ENCODE peak calls at places on chromosomes 13 and 19, in nine cellular contexts. One of them, this sample, is unnamed.
A peak's percentile ranks its signal among the peaks of the same experiment; 100 is the strongest.

GRCh38 chr13:27622102-27622820 is 569 bp downstream of the POLR1D start:
- DNase-seq in HL-60: peak; percentile 9
- DNase-seq in tibial artery: no peak
- DNase-seq in thoracic aorta: no peak
- DNase-seq in GM23338: no peak
- DNase-seq in pancreas: no peak
- DNase-seq in PC-9: no peak
- DNase-seq in ascending aorta: no peak
- DNase-seq in fibroblast of the aortic adventitia: peak; percentile 27
- DNase-seq in this sample: no peak

GRCh38 chr13:80337011-80337688 is 3.8 kb downstream of the SPRY2 start:
- DNase-seq in HL-60: no peak
- DNase-seq in tibial artery: no peak
- DNase-seq in thoracic aorta: no peak
- DNase-seq in GM23338: no peak
- DNase-seq in pancreas: no peak
- DNase-seq in PC-9: no peak
- DNase-seq in ascending aorta: no peak
- DNase-seq in fibroblast of the aortic adventitia: peak; percentile 48
- DNase-seq in this sample: no peak

GRCh38 chr19:31610036-31610435 is 260.8 kb upstream of the TSHZ3 start:
- DNase-seq in HL-60: no peak
- DNase-seq in tibial artery: no peak
- DNase-seq in thoracic aorta: no peak
- DNase-seq in GM23338: no peak
- DNase-seq in pancreas: no peak
- DNase-seq in PC-9: no peak
- DNase-seq in ascending aorta: no peak
- DNase-seq in fibroblast of the aortic adventitia: no peak
- DNase-seq in this sample: no peak

GRCh38 chr19:12092065-12092867 is 27.7 kb downstream of the ZNF844 start:
- DNase-seq in HL-60: peak; percentile 94
- DNase-seq in tibial artery: peak; percentile 85
- DNase-seq in thoracic aorta: peak; percentile 49
- DNase-seq in GM23338: peak; percentile 97
- DNase-seq in pancreas: peak; percentile 79
- DNase-seq in PC-9: no peak
- DNase-seq in ascending aorta: peak; percentile 59
- DNase-seq in fibroblast of the aortic adventitia: peak; percentile 79
- DNase-seq in this sample: peak; percentile 37

GRCh38 chr13:78437781-78438180 is 165.6 kb downstream of the POU4F1 start:
- DNase-seq in HL-60: no peak
- DNase-seq in tibial artery: no peak
- DNase-seq in thoracic aorta: no peak
- DNase-seq in GM23338: no peak
- DNase-seq in pancreas: no peak
- DNase-seq in PC-9: no peak
- DNase-seq in ascending aorta: no peak
- DNase-seq in fibroblast of the aortic adventitia: no peak
- DNase-seq in this sample: no peak

GRCh38 chr13:80141114-80141849 is 199.6 kb downstream of the SPRY2 start:
- DNase-seq in HL-60: no peak
- DNase-seq in tibial artery: peak; percentile 34
- DNase-seq in thoracic aorta: peak; percentile 13
- DNase-seq in GM23338: no peak
- DNase-seq in pancreas: peak; percentile 30
- DNase-seq in PC-9: no peak
- DNase-seq in ascending aorta: no peak
- DNase-seq in fibroblast of the aortic adventitia: peak; percentile 96
- DNase-seq in this sample: peak; percentile 49

GRCh38 chr13:89695343-89696257 is 1651.9 kb upstream of the MIR17HG start:
- DNase-seq in HL-60: peak; percentile 47
- DNase-seq in tibial artery: no peak
- DNase-seq in thoracic aorta: no peak
- DNase-seq in GM23338: peak; percentile 73
- DNase-seq in pancreas: peak; percentile 59
- DNase-seq in PC-9: no peak
- DNase-seq in ascending aorta: no peak
- DNase-seq in fibroblast of the aortic adventitia: peak; percentile 11
- DNase-seq in this sample: no peak

GRCh38 chr19:11034449-11035213 is 54.6 kb upstream of the LDLR start:
- DNase-seq in HL-60: no peak
- DNase-seq in tibial artery: no peak
- DNase-seq in thoracic aorta: no peak
- DNase-seq in GM23338: no peak
- DNase-seq in pancreas: no peak
- DNase-seq in PC-9: no peak
- DNase-seq in ascending aorta: no peak
- DNase-seq in fibroblast of the aortic adventitia: no peak
- DNase-seq in this sample: no peak

GRCh38 chr13:100389617-100390016 is 199.0 kb downstream of the GGACT start:
- DNase-seq in HL-60: no peak
- DNase-seq in tibial artery: no peak
- DNase-seq in thoracic aorta: no peak
- DNase-seq in GM23338: no peak
- DNase-seq in pancreas: no peak
- DNase-seq in PC-9: no peak
- DNase-seq in ascending aorta: no peak
- DNase-seq in fibroblast of the aortic adventitia: no peak
- DNase-seq in this sample: no peak

DNA sequence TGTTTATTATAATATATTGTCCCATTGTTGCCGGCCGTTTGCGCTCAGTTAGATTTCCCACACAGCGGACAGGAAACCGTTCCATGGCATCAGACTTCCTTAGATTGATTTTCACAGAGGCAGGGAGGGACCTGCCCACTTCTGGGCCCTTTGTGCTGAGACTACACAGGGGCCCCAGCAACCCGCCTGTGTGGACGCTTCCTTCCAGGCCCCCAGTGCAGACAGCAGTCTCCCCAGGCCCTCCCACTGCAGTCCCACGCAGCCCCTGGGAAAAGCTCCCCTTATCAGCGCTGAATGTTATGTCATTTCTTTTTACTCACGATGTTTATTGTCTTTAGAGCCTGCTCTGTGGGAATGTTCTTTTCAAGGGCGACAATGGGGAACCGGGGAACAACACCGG is 351.7 kb upstream of the ARGLU1 start:
- DNase-seq in HL-60: no peak
- DNase-seq in tibial artery: peak; percentile 43
- DNase-seq in thoracic aorta: peak; percentile 2
- DNase-seq in GM23338: peak; percentile 26
- DNase-seq in pancreas: peak; percentile 12
- DNase-seq in PC-9: no peak
- DNase-seq in ascending aorta: no peak
- DNase-seq in fibroblast of the aortic adventitia: no peak
- DNase-seq in this sample: no peak
- H3K4me3 ChIP-seq in HL-60: no peak overlapping the region
- H3K4me3 ChIP-seq in tibial artery: peak overlapping the region; percentile 15
- H3K4me3 ChIP-seq in thoracic aorta: peak overlapping the region; percentile 73
- H3K4me3 ChIP-seq in GM23338: no peak overlapping the region
- H3K4me3 ChIP-seq in pancreas: no peak overlapping the region
- H3K4me3 ChIP-seq in PC-9: no peak overlapping the region
- H3K4me3 ChIP-seq in ascending aorta: peak overlapping the region; percentile 82
- H3K4me3 ChIP-seq in fibroblast of the aortic adventitia: no peak overlapping the region
- H3K4me3 ChIP-seq in this sample: no peak overlapping the region

DNA sequence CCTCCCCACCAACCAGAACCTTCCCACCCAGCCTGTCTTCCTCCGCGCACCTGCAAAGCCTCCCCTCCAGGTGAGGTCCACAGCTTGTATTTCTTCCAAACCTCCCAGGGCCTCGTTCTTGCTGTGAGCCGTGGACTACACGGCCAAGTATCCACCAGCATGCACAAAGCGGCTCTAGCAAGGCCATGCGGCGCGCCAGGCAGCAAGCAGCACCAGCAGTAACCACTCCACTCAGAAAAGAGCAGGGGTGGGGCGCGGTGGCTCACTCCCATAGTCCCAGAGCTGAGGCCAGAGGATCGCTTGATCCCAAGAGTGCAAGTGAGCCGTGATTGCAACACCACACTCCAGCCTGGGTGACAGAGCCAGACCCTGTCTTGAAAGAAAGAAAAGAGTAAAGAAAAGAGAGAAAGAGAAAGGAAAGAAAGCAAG is 4.7 kb downstream of the CCDC8 start:
- DNase-seq in HL-60: no peak
- DNase-seq in tibial artery: peak; percentile 84
- DNase-seq in thoracic aorta: peak; percentile 75
- DNase-seq in GM23338: no peak
- DNase-seq in pancreas: no peak
- DNase-seq in PC-9: no peak
- DNase-seq in ascending aorta: no peak
- DNase-seq in fibroblast of the aortic adventitia: peak; percentile 63
- DNase-seq in this sample: no peak
- H3K4me3 ChIP-seq in HL-60: no peak overlapping the region
- H3K4me3 ChIP-seq in tibial artery: peak overlapping the region; percentile 44
- H3K4me3 ChIP-seq in thoracic aorta: peak overlapping the region; percentile 65
- H3K4me3 ChIP-seq in GM23338: peak overlapping the region; percentile 67
- H3K4me3 ChIP-seq in pancreas: no peak overlapping the region
- H3K4me3 ChIP-seq in PC-9: no peak overlapping the region
- H3K4me3 ChIP-seq in ascending aorta: peak overlapping the region; percentile 37
- H3K4me3 ChIP-seq in fibroblast of the aortic adventitia: peak overlapping the region; percentile 17
- H3K4me3 ChIP-seq in this sample: peak overlapping the region; percentile 20

DNA sequence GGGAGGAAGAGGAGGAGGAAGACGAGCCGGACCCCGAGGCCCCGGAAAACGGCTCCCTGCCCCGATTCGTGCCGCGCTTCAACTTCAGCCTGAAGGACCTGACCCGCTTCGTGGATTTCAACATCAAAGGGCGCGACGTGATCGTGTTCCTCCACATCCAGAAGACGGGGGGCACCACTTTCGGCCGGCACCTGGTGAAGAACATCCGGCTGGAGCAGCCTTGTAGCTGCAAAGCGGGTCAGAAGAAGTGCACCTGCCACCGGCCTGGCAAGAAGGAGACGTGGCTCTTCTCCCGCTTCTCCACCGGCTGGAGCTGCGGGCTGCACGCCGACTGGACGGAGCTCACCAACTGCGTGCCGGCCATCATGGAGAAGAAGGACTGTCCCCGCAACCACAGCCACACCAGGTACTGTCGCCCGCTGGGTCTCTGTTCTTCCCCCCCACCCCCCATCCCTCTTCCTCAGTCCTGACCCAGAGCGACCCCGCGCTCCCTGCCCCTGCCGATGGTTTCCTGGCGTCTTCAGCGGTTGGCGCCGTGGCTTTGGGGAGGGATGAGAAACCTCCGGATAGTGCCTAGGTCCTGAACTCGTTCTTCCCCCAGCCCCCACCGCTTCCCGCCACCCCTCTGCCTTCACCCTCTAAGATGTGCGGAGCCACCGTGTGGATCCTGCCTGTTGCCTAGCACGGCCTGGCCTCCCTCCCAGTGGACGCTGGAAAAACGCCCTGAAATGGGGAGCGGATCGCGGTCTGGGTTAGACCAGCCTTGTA is 1.4 kb downstream of the HS6ST3 start:
- DNase-seq in HL-60: no peak
- DNase-seq in tibial artery: peak; percentile 30
- DNase-seq in thoracic aorta: no peak
- DNase-seq in GM23338: peak; percentile 67
- DNase-seq in pancreas: peak; percentile 40
- DNase-seq in PC-9: no peak
- DNase-seq in ascending aorta: no peak
- DNase-seq in fibroblast of the aortic adventitia: peak; percentile 25
- DNase-seq in this sample: no peak
- H3K4me3 ChIP-seq in HL-60: no peak overlapping the region
- H3K4me3 ChIP-seq in tibial artery: peak overlapping the region; percentile 65
- H3K4me3 ChIP-seq in thoracic aorta: peak overlapping the region; percentile 64
- H3K4me3 ChIP-seq in GM23338: peak overlapping the region; percentile 71
- H3K4me3 ChIP-seq in pancreas: peak overlapping the region; percentile 50
- H3K4me3 ChIP-seq in PC-9: no peak overlapping the region
- H3K4me3 ChIP-seq in ascending aorta: peak overlapping the region; percentile 61
- H3K4me3 ChIP-seq in fibroblast of the aortic adventitia: peak overlapping the region; percentile 53
- H3K4me3 ChIP-seq in this sample: no peak overlapping the region

GRCh38 chr19:9838324-9838723 is 3.2 kb downstream of the PIN1 start:
- DNase-seq in HL-60: no peak
- DNase-seq in tibial artery: no peak
- DNase-seq in thoracic aorta: no peak
- DNase-seq in GM23338: no peak
- DNase-seq in pancreas: no peak
- DNase-seq in PC-9: no peak
- DNase-seq in ascending aorta: no peak
- DNase-seq in fibroblast of the aortic adventitia: no peak
- DNase-seq in this sample: no peak

GRCh38 chr19:9835507-9835949 is 410 bp downstream of the PIN1 start:
- DNase-seq in HL-60: no peak
- DNase-seq in tibial artery: no peak
- DNase-seq in thoracic aorta: no peak
- DNase-seq in GM23338: no peak
- DNase-seq in pancreas: no peak
- DNase-seq in PC-9: no peak
- DNase-seq in ascending aorta: no peak
- DNase-seq in fibroblast of the aortic adventitia: no peak
- DNase-seq in this sample: no peak

GRCh38 chr19:9834726-9835506 is at the start of gene PIN1:
- DNase-seq in HL-60: peak; percentile 99
- DNase-seq in tibial artery: peak; percentile 99
- DNase-seq in thoracic aorta: peak; percentile 97
- DNase-seq in GM23338: peak; percentile 100
- DNase-seq in pancreas: peak; percentile 99
- DNase-seq in PC-9: peak; percentile 96
- DNase-seq in ascending aorta: peak; percentile 97
- DNase-seq in fibroblast of the aortic adventitia: peak; percentile 97
- DNase-seq in this sample: peak; percentile 82

GRCh38 chr19:9836021-9836420 is 903 bp downstream of the PIN1 start:
- DNase-seq in HL-60: peak; percentile 21
- DNase-seq in tibial artery: no peak
- DNase-seq in thoracic aorta: no peak
- DNase-seq in GM23338: no peak
- DNase-seq in pancreas: no peak
- DNase-seq in PC-9: no peak
- DNase-seq in ascending aorta: no peak
- DNase-seq in fibroblast of the aortic adventitia: peak; percentile 52
- DNase-seq in this sample: no peak

GRCh38 chr19:9834302-9834725 is 804 bp upstream of the PIN1 start:
- DNase-seq in HL-60: no peak
- DNase-seq in tibial artery: no peak
- DNase-seq in thoracic aorta: no peak
- DNase-seq in GM23338: no peak
- DNase-seq in pancreas: no peak
- DNase-seq in PC-9: no peak
- DNase-seq in ascending aorta: no peak
- DNase-seq in fibroblast of the aortic adventitia: no peak
- DNase-seq in this sample: no peak
- H3K4me3 ChIP-seq in HL-60: peak overlapping the region; percentile 87
- H3K4me3 ChIP-seq in tibial artery: peak overlapping the region; percentile 94
- H3K4me3 ChIP-seq in thoracic aorta: peak overlapping the region; percentile 95
- H3K4me3 ChIP-seq in GM23338: peak overlapping the region; percentile 55
- H3K4me3 ChIP-seq in pancreas: peak overlapping the region; percentile 93
- H3K4me3 ChIP-seq in PC-9: no peak overlapping the region
- H3K4me3 ChIP-seq in ascending aorta: peak overlapping the region; percentile 96
- H3K4me3 ChIP-seq in fibroblast of the aortic adventitia: no peak overlapping the region
- H3K4me3 ChIP-seq in this sample: peak overlapping the region; percentile 86

DNA sequence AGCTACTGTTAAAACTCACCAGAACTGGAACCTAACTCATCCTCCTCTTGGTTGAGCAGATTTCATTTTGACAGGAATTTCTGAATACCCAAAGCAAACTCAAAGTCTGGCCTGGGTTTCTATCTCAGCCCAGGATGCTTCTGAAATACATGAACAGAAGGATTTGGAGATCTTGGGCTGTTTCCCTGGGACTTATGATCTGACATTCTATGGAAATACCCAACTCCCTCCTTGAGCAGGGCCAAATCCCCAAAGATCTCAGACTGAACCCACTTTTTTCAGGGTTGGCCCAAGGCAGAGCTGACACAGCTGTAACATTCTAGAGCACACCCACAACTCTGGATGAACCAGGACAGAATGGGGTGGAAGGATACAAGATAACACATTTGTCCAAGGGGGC is 1.1 kb upstream of the ITM2B start:
- DNase-seq in HL-60: no peak
- DNase-seq in tibial artery: no peak
- DNase-seq in thoracic aorta: no peak
- DNase-seq in GM23338: no peak
- DNase-seq in pancreas: no peak
- DNase-seq in PC-9: no peak
- DNase-seq in ascending aorta: no peak
- DNase-seq in fibroblast of the aortic adventitia: no peak
- DNase-seq in this sample: no peak
- H3K4me3 ChIP-seq in HL-60: no peak overlapping the region
- H3K4me3 ChIP-seq in tibial artery: no peak overlapping the region
- H3K4me3 ChIP-seq in thoracic aorta: peak overlapping the region; percentile 100
- H3K4me3 ChIP-seq in GM23338: peak overlapping the region; percentile 85
- H3K4me3 ChIP-seq in pancreas: no peak overlapping the region
- H3K4me3 ChIP-seq in PC-9: no peak overlapping the region
- H3K4me3 ChIP-seq in ascending aorta: no peak overlapping the region
- H3K4me3 ChIP-seq in fibroblast of the aortic adventitia: no peak overlapping the region
- H3K4me3 ChIP-seq in this sample: no peak overlapping the region

This sample was measured in AG04449.